ENCODE peak calls at places on chromosomes 16 and 17, in four cellular contexts. G is NT2/D1, B is GM12878, C is H1. P is an unnamed sample.

GRCh38 chr16:3577302-3577752 is at the start of gene NLRC3:
- DNase-seq in G (no peak), B (no peak), C (no peak), P (no peak)

GRCh38 chr17:78369791-78370381 is 8.6 kb upstream of the PGS1 start:
- DNase-seq in G (no peak), B (no peak), C (no peak), P (no peak)

GRCh38 chr16:2042666-2043295 is 4.9 kb downstream of the NTHL1 start:
- DNase-seq in G (no peak), B (no peak), C (no peak), P (no peak)

GRCh38 chr16:55528974-55529373 is 20.1 kb downstream of the LPCAT2 start:
- DNase-seq in G (no peak), B (no peak), C (no peak), P (no peak)

GRCh38 chr16:80681436-80681835 is 123.0 kb downstream of the CDYL2 start:
- DNase-seq in G (no peak), B (no peak), C (no peak), P (no peak)

GRCh38 chr16:25045696-25046381 is 30.7 kb upstream of the ARHGAP17 start:
- DNase-seq in G (no peak), B (no peak), C (no peak), P (no peak)

GRCh38 chr17:48728232-48729231 is at the start of gene HOXB13:
- DNase-seq in G (no peak), B (no peak), C (no peak), P (peak; percentile 84)

GRCh38 chr16:22726868-22727267 is 87.1 kb upstream of the HS3ST2 start:
- DNase-seq in G (no peak), B (no peak), C (no peak), P (no peak)

GRCh38 chr17:2093349-2093748 is 38.4 kb downstream of the HIC1 start:
- DNase-seq in G (no peak), B (no peak), C (no peak), P (no peak)

GRCh38 chr16:74521691-74522090 is 85.2 kb downstream of the GLG1 start:
- DNase-seq in G (no peak), B (no peak), C (no peak), P (no peak)

GRCh38 chr16:84489141-84489540 is 15.3 kb downstream of the MEAK7 start:
- DNase-seq in G (no peak), B (no peak), C (peak; percentile 26), P (no peak)

GRCh38 chr17:36674278-36674650 is 72.9 kb downstream of the MRM1 start:
- DNase-seq in G (no peak), B (no peak), C (no peak), P (no peak)

GRCh38 chr17:12580640-12581039 is 85.0 kb upstream of the MYOCD start:
- DNase-seq in G (no peak), B (no peak), C (no peak), P (no peak)

GRCh38 chr16:4370570-4371480 is 823 bp upstream of the VASN start:
- DNase-seq in G (no peak), B (no peak), C (no peak), P (no peak)

GRCh38 chr16:76837872-76838271 is 353.1 kb upstream of the MON1B start:
- DNase-seq in G (no peak), B (no peak), C (no peak), P (no peak)

GRCh38 chr17:81508639-81509047 is 4.0 kb downstream of the ACTG1 start:
- DNase-seq in G (no peak), B (no peak), C (no peak), P (no peak)

GRCh38 chr16:9013508-9013864 is 49.8 kb upstream of the USP7 start:
- DNase-seq in G (no peak), B (no peak), C (no peak), P (no peak)

GRCh38 chr16:74730049-74730683 is 29.5 kb upstream of the MLKL start:
- DNase-seq in G (no peak), B (no peak), C (no peak), P (no peak)

GRCh38 chr16:49914697-49915096 is 58.8 kb upstream of the ZNF423 start:
- DNase-seq in G (no peak), B (no peak), C (no peak), P (no peak)

GRCh38 chr17:70017112-70017511 is 57.9 kb upstream of the KCNJ16 start:
- DNase-seq in G (no peak), B (no peak), C (no peak), P (no peak)

GRCh38 chr17:64369007-64369893 is 21.4 kb downstream of the PECAM1 start:
- DNase-seq in G (no peak), B (no peak), C (no peak), P (no peak)

GRCh38 chr16:83338138-83338537 is 469.6 kb upstream of the HSBP1 start:
- DNase-seq in G (no peak), B (no peak), C (no peak), P (no peak)

GRCh38 chr17:4986951-4987766 is at the start of gene CAMTA2:
- DNase-seq in G (no peak), B (no peak), C (peak; percentile 93), P (peak; percentile 79)

GRCh38 chr17:62703269-62703775 is 75.9 kb downstream of the MRC2 start:
- DNase-seq in G (no peak), B (no peak), C (no peak), P (no peak)

GRCh38 chr16:69393898-69394849 is 8.4 kb upstream of the TERF2 start:
- DNase-seq in G (no peak), B (no peak), C (no peak), P (no peak)

GRCh38 chr16:51880776-51881175 is 666.2 kb downstream of the TOX3 start:
- DNase-seq in G (no peak), B (no peak), C (no peak), P (no peak)

GRCh38 chr16:79089735-79090284 is 510.7 kb downstream of the MAF start:
- DNase-seq in G (no peak), B (peak; percentile 9), C (no peak), P (no peak)

GRCh38 chr16:4443986-4444385 is 18.3 kb downstream of the DNAJA3 start:
- DNase-seq in G (no peak), B (no peak), C (no peak), P (no peak)

GRCh38 chr17:49342575-49342936 is 19.5 kb downstream of the ZNF652 start:
- DNase-seq in G (no peak), B (no peak), C (no peak), P (no peak)

GRCh38 chr16:89150090-89150835 is 21.3 kb upstream of the CDH15 start:
- DNase-seq in G (no peak), B (no peak), C (no peak), P (no peak)

GRCh38 chr16:4488486-4488967 is 12.3 kb downstream of the HMOX2 start:
- DNase-seq in G (no peak), B (no peak), C (no peak), P (no peak)

GRCh38 chr17:37829446-37830142 is 84.7 kb upstream of the HNF1B start:
- DNase-seq in G (no peak), B (peak; percentile 78), C (no peak), P (no peak)

GRCh38 chr17:17497845-17498520 is 1.8 kb upstream of the RASD1 start:
- DNase-seq in G (no peak), B (no peak), C (no peak), P (no peak)

GRCh38 chr16:12518238-12519004 is 285.3 kb downstream of the CPPED1 start:
- DNase-seq in G (no peak), B (no peak), C (no peak), P (no peak)

GRCh38 chr17:4899341-4900230 is at the start of gene C17orf107:
- DNase-seq in G (no peak), B (no peak), C (no peak), P (no peak)

GRCh38 chr16:2483160-2483559 is 8.2 kb downstream of the TBC1D24 start:
- DNase-seq in G (no peak), B (no peak), C (no peak), P (no peak)

DNA sequence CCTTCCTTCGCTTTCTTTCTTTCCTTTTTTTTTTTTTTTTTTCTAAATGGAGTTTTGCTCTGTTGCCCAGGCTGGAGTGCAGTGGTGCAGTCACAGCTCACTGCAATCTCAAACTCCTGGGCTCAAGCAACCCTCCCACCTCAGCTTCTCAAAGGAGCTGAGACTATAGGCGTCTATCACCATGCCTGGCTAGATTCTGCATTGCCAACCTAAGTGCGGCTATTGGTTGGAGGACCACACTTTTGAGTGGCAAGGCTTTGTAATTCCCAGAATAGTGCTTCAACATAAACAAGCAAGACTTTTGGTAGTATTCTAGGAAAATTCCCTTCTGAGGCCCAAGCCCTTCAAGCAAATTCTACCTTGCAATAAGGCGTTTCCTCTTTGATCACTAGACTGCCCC is 107.8 kb downstream of the YPEL2 start:
- DNase-seq in G (no peak), B (no peak), C (no peak), P (no peak)
- TF ChIP-seq SUZ12 in G (no peak), B (no peak), C (no peak), P (no peak)

DNA sequence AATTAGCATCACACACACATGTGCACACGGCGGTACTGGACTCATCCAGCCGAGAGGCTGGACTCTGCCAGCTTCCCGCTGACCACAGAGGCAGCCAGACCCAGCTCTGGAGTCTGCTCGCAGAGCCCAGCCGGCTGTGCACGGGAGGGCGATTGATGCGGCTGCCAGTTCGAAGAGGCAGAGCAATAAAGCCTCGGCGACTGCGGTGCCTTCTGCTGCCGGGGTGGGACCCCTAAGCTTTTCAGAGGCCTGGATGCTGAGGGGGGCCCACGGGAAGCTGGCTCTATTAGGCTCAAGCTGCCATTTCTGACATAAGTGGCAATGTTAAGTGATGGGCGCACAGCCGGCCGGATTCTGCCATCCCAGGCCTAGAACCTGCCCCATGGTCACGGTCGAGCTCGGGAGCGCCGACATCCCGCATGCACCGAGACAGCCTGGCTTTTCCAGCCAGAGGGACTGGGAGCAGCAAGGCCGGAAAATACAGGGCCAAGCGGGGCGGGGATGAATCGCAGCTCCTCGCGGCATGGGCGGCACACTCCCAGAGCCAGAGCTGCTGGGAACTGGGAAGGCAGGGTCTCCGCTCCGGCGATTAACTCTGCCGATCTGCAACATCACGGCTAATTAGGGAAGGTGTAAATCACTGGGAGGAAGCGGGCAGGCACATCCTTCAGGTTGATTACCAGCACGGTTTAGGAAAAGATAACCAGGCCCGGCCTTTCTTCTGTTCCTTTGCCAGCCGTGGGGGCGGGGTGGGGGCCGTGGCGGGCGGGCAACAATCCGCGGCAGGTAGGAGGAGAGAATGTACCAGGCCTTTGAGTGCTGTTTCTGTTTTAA is 57.7 kb downstream of the TBC1D16 start:
- DNase-seq in G (no peak), B (no peak), C (no peak), P (no peak)
- TF ChIP-seq SUZ12 in G (no peak), B (no peak), C (no peak), P (no peak)

DNA sequence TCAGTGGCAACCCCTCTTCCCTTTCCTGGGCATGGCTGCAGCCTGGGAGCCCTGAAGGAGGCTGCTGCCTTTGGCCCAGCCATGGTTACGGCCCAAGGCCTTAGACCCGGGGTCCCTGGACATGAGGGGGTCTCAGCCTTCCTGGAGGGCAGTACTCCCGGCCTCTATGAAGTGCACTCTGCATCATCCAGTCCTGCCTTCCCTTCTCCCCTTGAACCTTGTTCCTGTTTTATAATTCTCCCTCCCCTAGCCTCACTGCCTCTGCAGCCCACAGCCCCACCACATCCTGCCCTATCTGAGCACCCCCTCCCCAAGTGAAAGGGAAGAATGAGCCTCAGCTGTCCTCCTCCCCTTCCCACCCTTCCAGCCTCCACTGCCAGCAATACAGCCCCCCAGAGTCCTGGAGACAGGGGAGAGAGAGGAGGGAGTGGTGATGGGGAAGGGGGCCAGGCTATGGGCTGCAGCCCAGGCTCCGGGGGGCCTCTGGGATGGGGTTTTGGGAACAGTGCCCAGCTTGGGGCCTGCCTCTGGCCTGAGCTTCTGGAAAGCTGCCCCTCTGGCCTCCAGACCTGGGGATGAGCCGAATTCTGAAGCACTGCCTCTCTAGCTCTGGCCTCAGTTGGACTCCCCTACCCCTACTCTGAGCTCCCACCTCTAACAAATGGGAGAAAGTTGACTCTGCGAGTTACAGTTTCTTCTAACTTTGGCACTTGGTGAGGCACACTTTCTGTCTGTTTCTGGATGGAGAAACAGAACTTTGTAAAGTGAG is 7.6 kb downstream of the CCR7 start:
- DNase-seq in G (no peak), B (no peak), C (no peak), P (no peak)
- TF ChIP-seq SUZ12 in G (no peak), B (no peak), C (no peak), P (no peak)

GRCh38 chr16:10990378-10990777 is 46.0 kb downstream of the CLEC16A start:
- DNase-seq in G (no peak), B (no peak), C (no peak), P (no peak)
- TF ChIP-seq SUZ12 in G (no peak), B (no peak), C (no peak), P (no peak)

P was measured in HEK293T.